ENCODE peak calls at places on chromosomes 16 and 17, in ten cellular contexts. One of them, this sample, is unnamed.

GRCh38 chr17:17781591-17782424 is 55.0 kb downstream of the SREBF1 start:
- DNase-seq in endothelial cell of umbilical vein: peak; percentile 20
- DNase-seq in neural progenitor cell: peak; percentile 78
- DNase-seq in H1: peak; percentile 68
- DNase-seq in MM.1S: no peak
- DNase-seq in neuronal stem cell: peak; percentile 47
- DNase-seq in PC-9: no peak
- DNase-seq in SK-N-SH: peak; percentile 81
- DNase-seq in PC-3: peak; percentile 45
- DNase-seq in GM23338: peak; percentile 79
- DNase-seq in this sample: peak; percentile 67

GRCh38 chr16:2860826-2861567 is 3.0 kb upstream of the PRSS22 start:
- DNase-seq in endothelial cell of umbilical vein: no peak
- DNase-seq in neural progenitor cell: peak; percentile 54
- DNase-seq in H1: no peak
- DNase-seq in MM.1S: no peak
- DNase-seq in neuronal stem cell: no peak
- DNase-seq in PC-9: no peak
- DNase-seq in SK-N-SH: no peak
- DNase-seq in PC-3: peak; percentile 80
- DNase-seq in GM23338: peak; percentile 59
- DNase-seq in this sample: no peak

GRCh38 chr16:56915311-56916105 is 16.4 kb upstream of the HERPUD1 start:
- DNase-seq in endothelial cell of umbilical vein: peak; percentile 91
- DNase-seq in neural progenitor cell: no peak
- DNase-seq in H1: no peak
- DNase-seq in MM.1S: no peak
- DNase-seq in neuronal stem cell: no peak
- DNase-seq in PC-9: no peak
- DNase-seq in SK-N-SH: no peak
- DNase-seq in PC-3: no peak
- DNase-seq in GM23338: no peak
- DNase-seq in this sample: peak; percentile 72

GRCh38 chr17:50180066-50180465 is 14.3 kb downstream of the SGCA start:
- DNase-seq in endothelial cell of umbilical vein: no peak
- DNase-seq in neural progenitor cell: no peak
- DNase-seq in H1: no peak
- DNase-seq in MM.1S: no peak
- DNase-seq in neuronal stem cell: no peak
- DNase-seq in PC-9: no peak
- DNase-seq in SK-N-SH: no peak
- DNase-seq in PC-3: no peak
- DNase-seq in GM23338: no peak
- DNase-seq in this sample: peak; percentile 45

GRCh38 chr16:75868636-75869389 is 142.5 kb upstream of the CPHXL start:
- DNase-seq in endothelial cell of umbilical vein: no peak
- DNase-seq in neural progenitor cell: no peak
- DNase-seq in H1: no peak
- DNase-seq in MM.1S: no peak
- DNase-seq in neuronal stem cell: no peak
- DNase-seq in PC-9: no peak
- DNase-seq in SK-N-SH: no peak
- DNase-seq in PC-3: no peak
- DNase-seq in GM23338: no peak
- DNase-seq in this sample: no peak

GRCh38 chr16:3999479-3999868 is 116.8 kb downstream of the ADCY9 start:
- DNase-seq in endothelial cell of umbilical vein: no peak
- DNase-seq in neural progenitor cell: peak; percentile 55
- DNase-seq in H1: no peak
- DNase-seq in MM.1S: no peak
- DNase-seq in neuronal stem cell: no peak
- DNase-seq in PC-9: no peak
- DNase-seq in SK-N-SH: no peak
- DNase-seq in PC-3: no peak
- DNase-seq in GM23338: peak; percentile 66
- DNase-seq in this sample: peak; percentile 81

GRCh38 chr16:28063047-28063521 is 430 bp downstream of the GSG1L start:
- DNase-seq in endothelial cell of umbilical vein: no peak
- DNase-seq in neural progenitor cell: peak; percentile 63
- DNase-seq in H1: peak; percentile 60
- DNase-seq in MM.1S: no peak
- DNase-seq in neuronal stem cell: no peak
- DNase-seq in PC-9: no peak
- DNase-seq in SK-N-SH: peak; percentile 71
- DNase-seq in PC-3: no peak
- DNase-seq in GM23338: peak; percentile 53
- DNase-seq in this sample: no peak

GRCh38 chr16:77882359-77882758 is 94.0 kb downstream of the VAT1L start:
- DNase-seq in endothelial cell of umbilical vein: no peak
- DNase-seq in neural progenitor cell: no peak
- DNase-seq in H1: no peak
- DNase-seq in MM.1S: no peak
- DNase-seq in neuronal stem cell: no peak
- DNase-seq in PC-9: no peak
- DNase-seq in SK-N-SH: peak; percentile 27
- DNase-seq in PC-3: no peak
- DNase-seq in GM23338: no peak
- DNase-seq in this sample: peak; percentile 41

GRCh38 chr16:49720225-49720624 is 135.7 kb downstream of the ZNF423 start:
- DNase-seq in endothelial cell of umbilical vein: no peak
- DNase-seq in neural progenitor cell: no peak
- DNase-seq in H1: no peak
- DNase-seq in MM.1S: no peak
- DNase-seq in neuronal stem cell: no peak
- DNase-seq in PC-9: no peak
- DNase-seq in SK-N-SH: no peak
- DNase-seq in PC-3: no peak
- DNase-seq in GM23338: no peak
- DNase-seq in this sample: no peak

GRCh38 chr16:47612711-47613110 is 151.6 kb downstream of the PHKB start:
- DNase-seq in endothelial cell of umbilical vein: no peak
- DNase-seq in neural progenitor cell: no peak
- DNase-seq in H1: no peak
- DNase-seq in MM.1S: no peak
- DNase-seq in neuronal stem cell: no peak
- DNase-seq in PC-9: no peak
- DNase-seq in SK-N-SH: no peak
- DNase-seq in PC-3: no peak
- DNase-seq in GM23338: no peak
- DNase-seq in this sample: no peak

GRCh38 chr16:47611042-47611441 is 149.9 kb downstream of the PHKB start:
- DNase-seq in endothelial cell of umbilical vein: no peak
- DNase-seq in neural progenitor cell: no peak
- DNase-seq in H1: no peak
- DNase-seq in MM.1S: no peak
- DNase-seq in neuronal stem cell: no peak
- DNase-seq in PC-9: no peak
- DNase-seq in SK-N-SH: no peak
- DNase-seq in PC-3: no peak
- DNase-seq in GM23338: no peak
- DNase-seq in this sample: no peak

GRCh38 chr16:47611848-47612493 is 150.8 kb downstream of the PHKB start:
- DNase-seq in endothelial cell of umbilical vein: no peak
- DNase-seq in neural progenitor cell: no peak
- DNase-seq in H1: no peak
- DNase-seq in MM.1S: no peak
- DNase-seq in neuronal stem cell: no peak
- DNase-seq in PC-9: no peak
- DNase-seq in SK-N-SH: no peak
- DNase-seq in PC-3: no peak
- DNase-seq in GM23338: no peak
- DNase-seq in this sample: no peak

GRCh38 chr16:47617732-47618131 is 156.6 kb downstream of the PHKB start:
- DNase-seq in endothelial cell of umbilical vein: no peak
- DNase-seq in neural progenitor cell: peak; percentile 30
- DNase-seq in H1: no peak
- DNase-seq in MM.1S: no peak
- DNase-seq in neuronal stem cell: no peak
- DNase-seq in PC-9: no peak
- DNase-seq in SK-N-SH: no peak
- DNase-seq in PC-3: no peak
- DNase-seq in GM23338: peak; percentile 7
- DNase-seq in this sample: peak; percentile 63

DNA sequence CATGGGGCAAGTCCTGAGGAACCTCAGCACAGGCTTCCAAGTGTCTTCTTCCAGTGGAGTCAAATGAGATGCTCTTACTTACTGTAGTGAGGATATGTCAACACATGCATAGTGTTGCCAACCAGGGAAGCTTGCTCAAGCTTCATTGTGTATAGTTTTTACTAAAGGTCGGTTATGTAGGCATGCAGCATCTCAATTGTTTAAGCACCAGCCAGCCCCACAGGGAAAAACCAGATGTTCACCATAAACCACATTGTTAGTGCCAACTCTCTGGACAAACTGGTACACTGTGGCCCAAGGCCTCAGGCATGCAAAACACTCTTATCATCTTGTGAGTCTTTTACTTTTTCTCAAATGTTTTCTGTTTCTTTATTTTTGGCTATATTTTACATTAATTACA is 152.1 kb downstream of the PHKB start:
- DNase-seq in endothelial cell of umbilical vein: no peak
- DNase-seq in neural progenitor cell: no peak
- DNase-seq in H1: no peak
- DNase-seq in MM.1S: no peak
- DNase-seq in neuronal stem cell: no peak
- DNase-seq in PC-9: no peak
- DNase-seq in SK-N-SH: no peak
- DNase-seq in PC-3: no peak
- DNase-seq in GM23338: no peak
- DNase-seq in this sample: peak; percentile 14
- H2AFZ ChIP-seq in endothelial cell of umbilical vein: no peak overlapping the region
- H2AFZ ChIP-seq in neural progenitor cell: no peak overlapping the region
- H2AFZ ChIP-seq in H1: no peak overlapping the region
- H2AFZ ChIP-seq in MM.1S: no peak overlapping the region
- H2AFZ ChIP-seq in neuronal stem cell: no peak overlapping the region
- H2AFZ ChIP-seq in PC-9: no peak overlapping the region
- H2AFZ ChIP-seq in SK-N-SH: no peak overlapping the region
- H2AFZ ChIP-seq in PC-3: no peak overlapping the region
- H2AFZ ChIP-seq in GM23338: no peak overlapping the region
- H2AFZ ChIP-seq in this sample: no peak overlapping the region

DNA sequence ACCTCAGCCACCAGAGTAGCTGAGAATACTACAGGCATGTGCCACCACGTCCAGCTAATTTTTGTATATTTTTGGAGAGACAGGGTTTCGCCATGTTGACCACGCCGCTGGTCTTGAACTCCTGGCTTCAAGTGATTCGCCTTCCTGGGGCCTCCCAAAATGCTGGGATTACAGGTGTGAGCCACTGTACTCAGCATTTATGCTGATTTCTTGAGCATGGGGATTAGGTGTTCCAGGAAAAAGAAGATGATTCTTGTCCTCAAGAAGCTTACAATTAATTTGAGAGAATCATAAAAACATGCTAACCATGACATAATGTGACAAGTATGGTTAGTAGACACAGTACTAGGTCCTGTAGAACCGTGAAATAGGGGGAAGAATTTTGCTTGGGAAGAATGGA is 30.9 kb downstream of the NACA2 start:
- DNase-seq in endothelial cell of umbilical vein: no peak
- DNase-seq in neural progenitor cell: no peak
- DNase-seq in H1: no peak
- DNase-seq in MM.1S: no peak
- DNase-seq in neuronal stem cell: no peak
- DNase-seq in PC-9: no peak
- DNase-seq in SK-N-SH: no peak
- DNase-seq in PC-3: no peak
- DNase-seq in GM23338: no peak
- DNase-seq in this sample: no peak
- H3K4me3 ChIP-seq in endothelial cell of umbilical vein: no peak overlapping the region
- H3K4me3 ChIP-seq in neural progenitor cell: no peak overlapping the region
- H3K4me3 ChIP-seq in H1: no peak overlapping the region
- H3K4me3 ChIP-seq in MM.1S: no peak overlapping the region
- H3K4me3 ChIP-seq in neuronal stem cell: no peak overlapping the region
- H3K4me3 ChIP-seq in PC-9: no peak overlapping the region
- H3K4me3 ChIP-seq in SK-N-SH: no peak overlapping the region
- H3K4me3 ChIP-seq in PC-3: no peak overlapping the region
- H3K4me3 ChIP-seq in GM23338: no peak overlapping the region
- H3K4me3 ChIP-seq in this sample: no peak overlapping the region

DNA sequence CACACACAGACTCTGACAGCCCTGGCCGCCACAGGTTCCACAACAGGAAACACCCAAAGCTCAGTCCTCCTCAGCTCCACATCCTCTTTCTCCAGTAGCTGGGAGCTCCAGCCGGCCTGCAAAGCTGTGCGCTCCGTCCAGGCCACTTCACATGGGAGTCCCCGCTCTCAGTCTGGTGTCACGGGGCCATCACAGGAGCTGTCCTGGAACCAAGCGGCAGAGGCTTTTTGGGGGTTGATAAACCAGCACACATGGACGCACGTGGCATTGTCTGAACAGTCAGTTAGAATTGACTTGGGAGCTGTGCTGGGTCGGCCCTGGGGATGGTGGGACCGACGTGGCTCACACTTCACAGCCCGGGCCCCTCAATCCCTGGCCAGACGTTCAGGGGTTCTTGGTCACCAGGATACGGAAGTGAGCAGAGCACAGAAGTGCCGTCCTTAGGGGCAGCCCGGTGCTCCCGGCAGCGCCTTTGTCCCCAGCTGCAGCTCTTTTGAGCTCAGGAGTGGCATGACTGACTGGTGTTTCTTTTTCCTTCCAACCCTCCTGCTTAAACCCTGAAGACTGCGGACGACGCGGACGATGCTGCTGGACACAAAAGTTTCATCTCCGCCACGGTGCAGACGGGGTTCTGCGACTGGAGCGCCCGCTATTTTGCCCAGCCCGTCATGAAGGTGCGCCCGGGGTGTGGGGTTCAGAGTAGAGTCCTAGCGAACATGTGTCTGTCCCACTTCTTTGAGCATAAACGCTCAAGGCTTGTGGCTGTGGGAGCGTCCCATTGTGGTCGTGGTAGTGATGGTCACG is 66.6 kb upstream of the CHMP6 start:
- DNase-seq in endothelial cell of umbilical vein: no peak
- DNase-seq in neural progenitor cell: no peak
- DNase-seq in H1: no peak
- DNase-seq in MM.1S: no peak
- DNase-seq in neuronal stem cell: no peak
- DNase-seq in PC-9: no peak
- DNase-seq in SK-N-SH: no peak
- DNase-seq in PC-3: no peak
- DNase-seq in GM23338: no peak
- DNase-seq in this sample: no peak
- H3K4me2 ChIP-seq in endothelial cell of umbilical vein: no peak overlapping the region
- H3K4me2 ChIP-seq in neural progenitor cell: no peak overlapping the region
- H3K4me2 ChIP-seq in H1: no peak overlapping the region
- H3K4me2 ChIP-seq in MM.1S: no peak overlapping the region
- H3K4me2 ChIP-seq in neuronal stem cell: no peak overlapping the region
- H3K4me2 ChIP-seq in PC-9: no peak overlapping the region
- H3K4me2 ChIP-seq in SK-N-SH: no peak overlapping the region
- H3K4me2 ChIP-seq in PC-3: no peak overlapping the region
- H3K4me2 ChIP-seq in GM23338: no peak overlapping the region
- H3K4me2 ChIP-seq in this sample: no peak overlapping the region

GRCh38 chr17:73901249-73901648 is 257.0 kb upstream of the SDK2 start:
- DNase-seq in endothelial cell of umbilical vein: no peak
- DNase-seq in neural progenitor cell: no peak
- DNase-seq in H1: no peak
- DNase-seq in MM.1S: no peak
- DNase-seq in neuronal stem cell: no peak
- DNase-seq in PC-9: no peak
- DNase-seq in SK-N-SH: no peak
- DNase-seq in PC-3: no peak
- DNase-seq in GM23338: no peak
- DNase-seq in this sample: no peak
- H2AFZ ChIP-seq in endothelial cell of umbilical vein: no peak overlapping the region
- H2AFZ ChIP-seq in neural progenitor cell: peak overlapping the region; percentile 99
- H2AFZ ChIP-seq in H1: no peak overlapping the region
- H2AFZ ChIP-seq in MM.1S: no peak overlapping the region
- H2AFZ ChIP-seq in neuronal stem cell: no peak overlapping the region
- H2AFZ ChIP-seq in PC-9: no peak overlapping the region
- H2AFZ ChIP-seq in SK-N-SH: no peak overlapping the region
- H2AFZ ChIP-seq in PC-3: no peak overlapping the region
- H2AFZ ChIP-seq in GM23338: peak overlapping the region; percentile 95
- H2AFZ ChIP-seq in this sample: no peak overlapping the region

This sample was measured in fibroblast of lung.